ENCODE peak calls at places on chromosomes 11 and 22, in four cellular contexts. C is D341Med; Z is AG04449; I is activated naive CD8-positive, alpha-beta T cell treated with anti-CD3 and anti-CD28 coated beads, Interleukin-2, amount 10 ng/mL, durations not matched to agents 7 days and 5 days. K is an unnamed sample.
A peak's percentile ranks its signal among the peaks of the same experiment; 100 is the strongest.

GRCh38 chr11:61091373-61092279 is 10.7 kb upstream of the CD5 start:
- DNase-seq in I (peak; percentile 49), Z (no peak), C (no peak), K (no peak)

GRCh38 chr22:29814003-29814402 is 24.1 kb downstream of the ASCC2 start:
- DNase-seq in C (no peak), Z (no peak), I (no peak), K (no peak)

GRCh38 chr11:64084962-64085710 is 49.4 kb downstream of the FLRT1 start:
- DNase-seq in C (no peak), I (no peak), Z (no peak), K (peak; percentile 89)

GRCh38 chr11:94771390-94771789 is 3.2 kb downstream of the AMOTL1 start:
- DNase-seq in I (no peak), C (no peak), Z (no peak), K (no peak)

GRCh38 chr22:24106385-24107381 is 74.6 kb upstream of the SUSD2 start:
- DNase-seq in I (no peak), C (no peak), Z (no peak), K (no peak)

GRCh38 chr22:24380220-24381218 is 46.9 kb upstream of the ADORA2A start:
- DNase-seq in I (no peak), C (peak; percentile 67), Z (no peak), K (no peak)

GRCh38 chr22:44403930-44404329 is 91.2 kb upstream of the SHISAL1 start:
- DNase-seq in C (no peak), Z (no peak), I (no peak), K (peak; percentile 55)

GRCh38 chr11:67273260-67273990 is 7.2 kb downstream of the GRK2 start:
- DNase-seq in I (peak; percentile 36), Z (no peak), C (no peak), K (peak; percentile 80)

GRCh38 chr11:117378966-117379865 is 51.6 kb downstream of the CEP164 start:
- DNase-seq in Z (no peak), C (no peak), I (no peak), K (no peak)

GRCh38 chr11:19660076-19660475 is 52.6 kb upstream of the NAV2 start:
- DNase-seq in I (no peak), C (no peak), Z (no peak), K (no peak)

GRCh38 chr22:46045459-46046298 is 68.7 kb upstream of the WNT7B start:
- DNase-seq in C (no peak), Z (no peak), I (peak; percentile 32), K (peak; percentile 76)

GRCh38 chr11:3000032-3000961 is 8.2 kb upstream of the NAP1L4 start:
- DNase-seq in I (no peak), C (peak; percentile 42), Z (no peak), K (peak; percentile 95)

GRCh38 chr11:56876621-56877312 is 111.9 kb upstream of the OR5AK2 start:
- DNase-seq in Z (no peak), C (no peak), I (no peak), K (no peak)

GRCh38 chr11:75259711-75260110 is 19.1 kb downstream of the TPBGL start:
- DNase-seq in Z (no peak), I (peak; percentile 21), C (no peak), K (peak; percentile 20)

GRCh38 chr11:102940714-102941588 is 14.6 kb downstream of the MMP13 start:
- DNase-seq in C (peak; percentile 62), Z (no peak), I (no peak), K (no peak)

GRCh38 chr11:72225411-72225951 is 914 bp downstream of the INPPL1 start:
- DNase-seq in Z (no peak), C (peak; percentile 17), I (peak; percentile 54), K (no peak)

GRCh38 chr11:78698612-78699011 is 123.9 kb upstream of the NARS2 start:
- DNase-seq in C (no peak), Z (peak; percentile 26), I (no peak), K (no peak)

GRCh38 chr11:111967651-111968050 is 30.5 kb downstream of the DIXDC1 start:
- DNase-seq in I (no peak), C (no peak), Z (no peak), K (no peak)

GRCh38 chr11:6404341-6405038 is 14.2 kb downstream of the SMPD1 start:
- DNase-seq in C (peak; percentile 47), I (no peak), Z (peak; percentile 17), K (no peak)

GRCh38 chr11:58334708-58335107 is 24.2 kb downstream of the OR5B17 start:
- DNase-seq in Z (peak; percentile 21), I (no peak), C (no peak), K (no peak)

GRCh38 chr11:1306186-1307162 is 3.0 kb downstream of the TOLLIP start:
- DNase-seq in I (no peak), C (no peak), Z (no peak), K (no peak)

GRCh38 chr22:44449683-44450425 is 48.2 kb downstream of the RTL6 start:
- DNase-seq in Z (no peak), C (no peak), I (no peak), K (peak; percentile 46)